ENCODE peak calls at places on chromosome 12, in four cellular contexts. Z, O, W and E are unnamed samples.

GRCh38 chr12:6767592-6768384 is 1.6 kb downstream of the PTMS start:
- DNase-seq in Z (no peak), O (peak), W (peak), E (no peak)

GRCh38 chr12:22100952-22101748 is 55.1 kb downstream of the CMAS start:
- DNase-seq in Z (no peak), O (peak), W (peak), E (no peak)

GRCh38 chr12:6372403-6373003 is 2.9 kb downstream of the SCNN1A start:
- DNase-seq in Z (no peak), O (peak), W (no peak), E (no peak)

GRCh38 chr12:98416845-98417244 is 98.5 kb upstream of the TMPO start:
- DNase-seq in Z (no peak), O (peak), W (no peak), E (no peak)

GRCh38 chr12:107296681-107297086 is 203.3 kb upstream of the CRY1 start:
- DNase-seq in Z (no peak), O (no peak), W (no peak), E (no peak)

GRCh38 chr12:118315821-118316220 is 56.9 kb downstream of the TAOK3 start:
- DNase-seq in Z (no peak), O (no peak), W (no peak), E (no peak)

GRCh38 chr12:52612431-52613290 is 5.7 kb downstream of the KRT73 start:
- DNase-seq in Z (no peak), O (no peak), W (no peak), E (no peak)

GRCh38 chr12:45671254-45671653 is 58.3 kb upstream of the ARID2 start:
- DNase-seq in Z (no peak), O (peak), W (no peak), E (no peak)

GRCh38 chr12:112638420-112638819 is 153.1 kb upstream of the RPH3A start:
- DNase-seq in Z (no peak), O (no peak), W (no peak), E (no peak)

GRCh38 chr12:4997939-4998338 is 45.7 kb upstream of the KCNA5 start:
- DNase-seq in Z (peak), O (peak), W (no peak), E (no peak)

DNA sequence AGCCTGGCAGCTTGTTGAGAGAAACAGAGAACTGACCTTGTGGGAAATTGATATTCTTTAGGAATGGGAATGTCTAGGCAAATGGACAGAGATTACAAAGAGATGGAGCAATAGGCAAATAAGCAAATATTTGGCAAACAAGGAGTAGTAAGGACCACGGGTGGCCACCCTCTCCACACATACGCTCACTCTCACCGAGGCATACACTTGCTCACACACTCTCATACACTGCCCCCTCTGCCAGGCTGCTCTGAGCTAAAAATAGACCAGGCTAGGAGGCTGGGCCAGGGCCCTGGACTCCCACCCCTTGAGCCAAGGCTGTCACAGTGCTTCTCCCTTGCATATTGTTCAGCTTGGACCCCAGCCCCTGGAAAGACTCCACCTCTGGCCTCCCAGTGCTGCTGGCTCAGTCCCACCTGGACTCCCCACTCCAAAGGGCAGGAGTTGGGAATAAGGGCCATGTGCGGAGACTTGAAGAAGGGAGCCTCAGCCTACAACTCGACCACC is 1.1 kb downstream of the PPP1R1A start:
- DNase-seq in Z (peak), O (no peak), W (peak), E (peak)
- H3K4me3 ChIP-seq in Z (peak), O (peak), W (peak), E (peak)

GRCh38 chr12:75814856-75815754 is 216.5 kb downstream of the PHLDA1 start:
- DNase-seq in Z (no peak), O (peak), W (no peak), E (no peak)
- H3K4me3 ChIP-seq in Z (no peak), O (no peak), W (no peak), E (no peak)

DNA sequence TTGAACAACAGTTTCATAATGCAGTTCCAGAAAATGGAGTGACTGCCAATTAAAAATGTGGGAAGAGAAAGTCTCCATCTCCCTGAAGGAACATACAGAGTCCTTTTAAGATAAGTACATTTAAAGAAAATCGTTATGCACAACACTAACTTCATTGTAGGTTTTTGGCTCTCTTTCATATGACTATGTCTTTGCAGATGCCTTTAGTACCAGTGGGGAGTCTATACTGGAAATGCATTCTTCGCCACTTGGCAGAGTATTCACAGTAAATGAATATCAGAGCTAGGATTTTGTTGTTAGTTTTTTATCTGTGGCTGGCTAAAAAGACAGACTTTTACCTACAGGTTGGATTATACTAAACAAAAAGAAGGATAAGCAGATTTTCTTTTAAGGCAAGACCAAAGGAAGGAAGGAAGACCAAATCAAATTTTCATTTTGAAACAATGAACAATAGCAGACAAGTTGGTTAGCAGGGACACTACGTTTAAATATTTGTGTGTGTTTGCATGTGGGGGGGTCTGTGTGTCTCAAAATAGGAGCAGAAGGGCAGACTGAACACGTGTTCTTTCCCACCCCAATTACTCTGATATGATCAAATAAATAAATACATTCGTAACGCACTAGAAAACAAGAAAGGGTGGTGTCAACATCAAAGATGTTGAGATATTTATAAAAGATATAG is 124.5 kb downstream of the BTG1 start:
- DNase-seq in Z (no peak), O (no peak), W (no peak), E (no peak)
- H3K4me3 ChIP-seq in Z (no peak), O (no peak), W (no peak), E (no peak)

GRCh38 chr12:1529228-1529861 is 65.0 kb downstream of the FBXL14 start:
- DNase-seq in Z (no peak), O (no peak), W (no peak), E (no peak)
- H3K4me3 ChIP-seq in Z (peak), O (peak), W (peak), E (peak)

GRCh38 chr12:7961395-7962188 is 25.6 kb upstream of the SLC2A3 start:
- DNase-seq in Z (no peak), O (no peak), W (no peak), E (no peak)

GRCh38 chr12:7959278-7960063 is 23.5 kb upstream of the SLC2A3 start:
- DNase-seq in Z (no peak), O (no peak), W (peak), E (no peak)
- H3K4me3 ChIP-seq in Z (peak), O (no peak), W (peak), E (no peak)

GRCh38 chr12:49133014-49133413 is 1.8 kb upstream of the TUBA1B start:
- DNase-seq in Z (no peak), O (no peak), W (no peak), E (no peak)
- H3K4me3 ChIP-seq in Z (no peak), O (peak), W (no peak), E (peak)

GRCh38 chr12:27711957-27712356 is 1.3 kb downstream of the MRPS35 start:
- DNase-seq in Z (no peak), O (no peak), W (no peak), E (no peak)
- H3K4me3 ChIP-seq in Z (peak), O (peak), W (peak), E (peak)

GRCh38 chr12:91113621-91114020 is 2.3 kb upstream of the LUM start:
- DNase-seq in Z (no peak), O (no peak), W (no peak), E (no peak)

GRCh38 chr12:91109148-91109564 is 2.1 kb downstream of the LUM start:
- DNase-seq in Z (peak), O (peak), W (peak), E (peak)

GRCh38 chr12:91108196-91108595 is 3.1 kb downstream of the LUM start:
- DNase-seq in Z (no peak), O (no peak), W (no peak), E (no peak)

GRCh38 chr12:91106283-91106682 is 5.0 kb downstream of the LUM start:
- DNase-seq in Z (no peak), O (no peak), W (no peak), E (no peak)

GRCh38 chr12:91111366-91112321 is at the start of gene LUM:
- DNase-seq in Z (peak), O (peak), W (peak), E (peak)
- H3K4me3 ChIP-seq in Z (peak), O (peak), W (no peak), E (peak)

GRCh38 chr12:103495783-103496456 is at the start of gene C12orf42:
- DNase-seq in Z (peak), O (peak), W (peak), E (no peak)

GRCh38 chr12:103494388-103494787 is 1.4 kb downstream of the C12orf42 start:
- DNase-seq in Z (no peak), O (no peak), W (no peak), E (no peak)

GRCh38 chr12:103498990-103499389 is 3.2 kb upstream of the C12orf42 start:
- DNase-seq in Z (no peak), O (no peak), W (no peak), E (no peak)

GRCh38 chr12:103493199-103493598 is 2.6 kb downstream of the C12orf42 start:
- DNase-seq in Z (no peak), O (no peak), W (no peak), E (no peak)

DNA sequence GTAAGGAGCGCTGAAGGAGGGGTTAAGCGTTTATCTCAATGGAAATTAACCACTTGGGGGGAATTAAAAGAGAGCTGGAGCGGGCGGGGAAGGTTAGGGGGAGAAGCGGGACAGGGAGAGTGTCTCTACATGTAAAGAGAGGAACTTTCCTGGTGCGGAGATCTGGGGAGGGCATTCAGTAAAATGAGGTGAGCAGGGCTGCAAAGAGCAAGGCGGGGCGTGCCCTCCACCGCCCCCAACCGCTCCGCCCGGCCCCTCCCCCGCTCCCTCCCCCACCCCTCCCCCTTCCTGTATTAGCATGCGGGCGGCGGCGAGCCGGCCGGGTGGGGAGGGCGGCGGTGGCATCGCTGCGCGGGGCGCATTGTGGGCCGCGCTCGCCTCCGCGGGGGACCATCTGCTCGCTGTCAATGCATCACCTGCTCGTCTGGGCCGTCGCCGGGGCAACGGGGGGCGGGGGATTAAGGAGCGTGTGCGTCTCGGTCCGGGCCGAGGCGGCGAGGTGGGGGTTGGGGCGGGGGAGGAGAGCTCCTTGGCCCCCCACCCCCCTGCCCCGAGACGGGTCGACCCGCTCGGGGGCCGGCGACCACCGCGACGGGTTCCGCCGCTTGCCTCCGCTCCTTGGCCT is 498 bp downstream of the C12orf42 start:
- DNase-seq in Z (peak), O (no peak), W (peak), E (no peak)
- H3K4me3 ChIP-seq in Z (peak), O (peak), W (peak), E (peak)

DNA sequence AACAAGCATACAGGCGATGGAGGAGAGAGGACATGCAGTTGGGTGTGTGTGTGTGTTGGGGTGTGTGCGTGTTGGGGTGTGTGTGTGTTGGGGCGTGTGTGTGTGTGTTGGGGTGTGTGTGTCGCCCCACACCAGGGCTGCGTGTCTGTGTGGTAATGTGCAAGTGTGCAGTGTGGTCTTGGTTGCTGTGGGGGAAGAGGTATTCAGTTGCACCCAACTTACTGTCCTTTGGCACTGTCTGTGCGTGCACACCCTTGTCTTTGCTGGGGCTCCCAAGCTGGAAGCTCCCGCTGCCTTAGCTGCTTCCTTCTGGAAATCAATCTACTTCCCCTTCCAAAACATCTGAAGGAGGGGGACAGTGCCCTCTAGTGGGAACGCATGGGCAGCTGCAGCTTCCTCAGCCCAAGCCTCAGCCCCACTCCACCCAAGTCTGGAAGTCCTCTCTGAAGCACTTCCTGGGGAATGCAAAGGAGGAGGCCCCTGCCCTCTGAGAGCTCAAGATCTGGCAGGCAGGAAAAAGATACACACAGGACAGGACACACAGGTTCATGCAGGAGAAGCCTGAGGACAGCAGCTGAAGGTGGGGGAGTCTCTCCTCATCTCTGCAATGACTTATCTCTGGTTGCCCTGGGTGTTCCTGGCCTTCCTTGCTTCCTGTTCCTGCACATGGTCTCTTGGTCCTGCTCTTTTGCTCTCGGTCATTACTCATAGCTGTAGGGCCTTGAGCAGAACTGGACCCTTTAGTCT is 13.1 kb downstream of the ASIC1 start:
- DNase-seq in Z (peak), O (peak), W (peak), E (peak)
- H3K4me3 ChIP-seq in Z (no peak), O (no peak), W (no peak), E (no peak)